ENCODE peak calls at places on chromosomes 11 and 22, in five cellular contexts. D is H9, B is mesenchymal stem cell, T is IMR-90, S is H1. J is an unnamed sample.

GRCh38 chr22:22245935-22246525 is 1.4 kb downstream of the VPREB1 start:
- DNase-seq in S (no peak), B (no peak), D (no peak), T (no peak), J (no peak)

GRCh38 chr11:101323997-101324396 is 194.4 kb upstream of the PGR start:
- DNase-seq in B (no peak), T (no peak), D (peak; percentile 34), S (no peak), J (peak; percentile 8)

GRCh38 chr22:49768077-49768476 is 59.6 kb downstream of the BRD1 start:
- DNase-seq in D (no peak), B (no peak), S (no peak), T (no peak), J (no peak)

GRCh38 chr11:65866524-65867283 is 5.9 kb downstream of the EFEMP2 start:
- DNase-seq in S (no peak), T (no peak), B (no peak), D (no peak), J (no peak)

GRCh38 chr22:17578129-17578754 is 14.9 kb downstream of the SLC25A18 start:
- DNase-seq in D (no peak), T (peak; percentile 36), S (no peak), B (peak; percentile 36), J (no peak)

GRCh38 chr11:11724994-11725393 is 103.2 kb upstream of the GALNT18 start:
- DNase-seq in T (no peak), D (no peak), S (no peak), B (no peak), J (no peak)

GRCh38 chr11:34565417-34566208 is 52.0 kb upstream of the ELF5 start:
- DNase-seq in B (no peak), S (no peak), D (peak; percentile 57), T (no peak), J (no peak)

GRCh38 chr11:133934599-133935550 is 21.9 kb downstream of the IGSF9B start:
- DNase-seq in D (no peak), B (no peak), S (no peak), T (peak; percentile 19), J (peak; percentile 69)

GRCh38 chr22:25694167-25694907 is 47.7 kb upstream of the MYO18B start:
- DNase-seq in D (no peak), S (no peak), B (no peak), T (no peak), J (no peak)

GRCh38 chr11:63670738-63671321 is 346 bp downstream of the ATL3 start:
- DNase-seq in S (peak; percentile 66), T (no peak), D (peak; percentile 45), B (peak; percentile 65), J (no peak)

GRCh38 chr11:78040691-78041379 is 17.8 kb upstream of the KCTD14 start:
- DNase-seq in B (no peak), D (peak; percentile 53), S (no peak), T (no peak), J (no peak)

GRCh38 chr22:37659897-37660708 is 1.6 kb downstream of the PDXP start:
- DNase-seq in B (no peak), S (no peak), T (no peak), D (no peak), J (no peak)

GRCh38 chr11:120302001-120302805 is 22.9 kb upstream of the TLCD5 start:
- DNase-seq in B (no peak), S (no peak), T (no peak), D (no peak), J (no peak)

GRCh38 chr22:32218470-32218869 is 13.6 kb upstream of the RFPL2 start:
- DNase-seq in B (no peak), D (no peak), S (no peak), T (no peak), J (no peak)

GRCh38 chr11:62694455-62695167 is 5.3 kb upstream of the LRRN4CL start:
- DNase-seq in T (peak; percentile 82), S (peak; percentile 87), D (peak; percentile 85), B (peak; percentile 84), J (peak; percentile 77)

GRCh38 chr22:39243443-39244072 is 1.2 kb downstream of the PDGFB start:
- DNase-seq in B (peak; percentile 40), T (no peak), S (peak; percentile 77), D (no peak), J (no peak)

GRCh38 chr22:36466258-36466657 is 15.2 kb downstream of the TXN2 start:
- DNase-seq in T (no peak), D (no peak), B (no peak), S (no peak), J (no peak)
- H3K14ac ChIP-seq in T (peak overlapping the region; percentile 99), D (no peak overlapping the region), B (no peak overlapping the region), S (no peak overlapping the region), J (no peak overlapping the region)

GRCh38 chr11:35617687-35618496 is at the start of gene FJX1:
- DNase-seq in D (peak; percentile 84), B (peak; percentile 95), S (peak; percentile 86), T (peak; percentile 95), J (peak; percentile 85)
- H2BK15ac ChIP-seq in D (no peak within 1 kb of the TSS), B (peak within 1 kb of the TSS; percentile 96), S (peak within 1 kb of the TSS; percentile 84), T (peak within 1 kb of the TSS; percentile 80), J (no peak within 1 kb of the TSS)

GRCh38 chr11:8917157-8917820 is 6.3 kb downstream of the AKIP1 start:
- DNase-seq in T (peak; percentile 93), S (no peak), B (peak; percentile 77), D (peak; percentile 60), J (peak; percentile 57)
- H3K4me2 ChIP-seq in T (peak overlapping the region; percentile 78), S (no peak overlapping the region), B (peak overlapping the region; percentile 49), D (no peak overlapping the region), J (no peak overlapping the region)

GRCh38 chr11:35622070-35622469 is 3.8 kb downstream of the FJX1 start:
- DNase-seq in S (no peak), D (no peak), T (peak; percentile 84), B (peak; percentile 49), J (no peak)

GRCh38 chr11:35629511-35629910 is 11.3 kb downstream of the FJX1 start:
- DNase-seq in S (no peak), B (peak; percentile 44), T (no peak), D (no peak), J (no peak)

GRCh38 chr11:35623708-35624168 is 5.5 kb downstream of the FJX1 start:
- DNase-seq in B (peak; percentile 83), D (no peak), S (no peak), T (peak; percentile 94), J (no peak)

GRCh38 chr11:35629914-35630313 is 11.7 kb downstream of the FJX1 start:
- DNase-seq in S (no peak), B (peak; percentile 96), D (no peak), T (peak; percentile 100), J (no peak)

DNA sequence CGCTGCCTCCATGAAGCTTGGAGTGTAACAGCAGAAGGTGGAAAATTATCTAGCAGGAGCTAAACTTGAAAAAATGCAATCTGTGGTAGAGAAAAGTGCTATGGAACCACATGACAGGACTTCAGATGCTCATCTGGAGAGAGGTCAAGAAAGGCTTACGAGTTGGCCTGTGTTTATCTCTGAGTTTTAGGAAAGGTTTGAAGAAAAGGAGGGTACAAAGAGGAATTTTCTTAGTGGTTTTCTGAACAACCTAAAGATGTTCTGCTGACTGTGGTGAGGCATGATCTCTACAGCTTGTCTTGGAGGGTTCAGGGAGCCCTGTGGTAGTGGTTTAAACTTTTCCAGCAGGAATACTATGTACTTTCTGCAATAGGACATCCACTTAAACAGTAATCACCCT is 8.3 kb downstream of the FJX1 start:
- DNase-seq in T (no peak), S (no peak), D (no peak), B (no peak), J (no peak)
- H3K14ac ChIP-seq in T (no peak overlapping the region), S (no peak overlapping the region), D (no peak overlapping the region), B (no peak overlapping the region), J (no peak overlapping the region)

GRCh38 chr11:69884751-69885150 is 65.5 kb upstream of the FGF3 start:
- DNase-seq in S (no peak), D (no peak), T (no peak), B (no peak), J (no peak)
- H2BK15ac ChIP-seq in S (no peak overlapping the region), D (no peak overlapping the region), T (no peak overlapping the region), B (no peak overlapping the region), J (no peak overlapping the region)

J was measured in neuronal stem cell.